ENCODE peak calls at places on chromosome 12, in seven cellular contexts. M, C, K, H, P, L and D are unnamed samples.

GRCh38 chr12:126858586-126858985 is 1408.4 kb upstream of the TMEM132C start:
- ATAC-seq in P (no peak), C (no peak), L (no peak), H (no peak), K (no peak), M (no peak), D (no peak)

GRCh38 chr12:57821474-57822214 is 3.1 kb upstream of the AVIL start:
- ATAC-seq in L (no peak), P (no peak), C (no peak), H (no peak), M (no peak), K (no peak), D (no peak)

GRCh38 chr12:96241484-96242256 is 47.5 kb downstream of the ELK3 start:
- ATAC-seq in H (no peak), P (peak), K (peak), M (peak), L (no peak), C (peak), D (no peak)

GRCh38 chr12:39426636-39427245 is 16.2 kb downstream of the KIF21A start:
- ATAC-seq in K (no peak), C (no peak), H (peak), P (no peak), L (no peak), M (no peak), D (no peak)

GRCh38 chr12:110266980-110267620 is 13.9 kb upstream of the ATP2A2 start:
- ATAC-seq in K (no peak), H (peak), L (peak), C (peak), M (peak), P (no peak), D (no peak)

GRCh38 chr12:112862570-112863137 is 44.1 kb upstream of the OAS1 start:
- ATAC-seq in K (no peak), H (no peak), C (peak), M (no peak), P (no peak), L (no peak), D (no peak)

GRCh38 chr12:114302117-114302516 is 103.8 kb downstream of the TBX5 start:
- ATAC-seq in L (peak), M (no peak), H (no peak), P (no peak), K (no peak), C (no peak), D (no peak)

GRCh38 chr12:92915365-92915764 is 13.7 kb downstream of the EEA1 start:
- ATAC-seq in M (no peak), C (no peak), H (no peak), P (no peak), K (no peak), L (no peak), D (no peak)

GRCh38 chr12:132065609-132066344 is 78.3 kb downstream of the DDX51 start:
- ATAC-seq in L (no peak), C (no peak), K (no peak), H (no peak), P (no peak), M (no peak), D (no peak)